ENCODE peak calls at places on chromosomes 1 and 21, in four cellular contexts. U, X, S and E are unnamed samples.

GRCh38 chr1:96918406-96918805 is 196.8 kb downstream of the PTBP2 start:
- DNase-seq in U (no peak), X (peak; percentile 94), S (no peak), E (no peak)

GRCh38 chr1:241641748-241642592 is 1.8 kb upstream of the CHML start:
- DNase-seq in U (peak; percentile 96), X (peak; percentile 66), S (no peak), E (peak; percentile 91)

GRCh38 chr1:63148825-63149645 is 173.3 kb upstream of the FOXD3 start:
- DNase-seq in U (peak; percentile 61), X (peak; percentile 32), S (peak; percentile 32), E (peak; percentile 3)

GRCh38 chr1:9317591-9318331 is 25.1 kb downstream of the SPSB1 start:
- DNase-seq in U (peak; percentile 37), X (peak; percentile 80), S (peak; percentile 51), E (no peak)

GRCh38 chr1:198934901-198935301 is 296.1 kb downstream of the PTPRC start:
- DNase-seq in U (peak; percentile 36), X (peak; percentile 68), S (no peak), E (peak; percentile 37)

GRCh38 chr1:172154571-172154970 is 265.9 kb upstream of the C1orf105 start:
- DNase-seq in U (peak; percentile 90), X (peak; percentile 87), S (no peak), E (no peak)

GRCh38 chr1:152842556-152842955 is at the start of gene LCE6A:
- DNase-seq in U (no peak), X (no peak), S (no peak), E (no peak)

GRCh38 chr1:201583663-201584062 is 44.7 kb downstream of the NAV1 start:
- DNase-seq in U (no peak), X (no peak), S (no peak), E (no peak)

GRCh38 chr1:111219466-111220286 is 7.8 kb upstream of the CHI3L2 start:
- DNase-seq in U (no peak), X (no peak), S (no peak), E (no peak)

GRCh38 chr1:156342556-156342955 is 4.2 kb downstream of the TSACC start:
- DNase-seq in U (no peak), X (no peak), S (no peak), E (no peak)

GRCh38 chr1:7842517-7842916 is 10.3 kb downstream of the UTS2 start:
- DNase-seq in U (no peak), X (no peak), S (no peak), E (no peak)

GRCh38 chr1:202643397-202644218 is 66.6 kb downstream of the SYT2 start:
- DNase-seq in U (no peak), X (no peak), S (no peak), E (no peak)

GRCh38 chr1:39919545-39919944 is 17.8 kb upstream of the MYCL start:
- DNase-seq in U (peak; percentile 93), X (peak; percentile 50), S (peak; percentile 60), E (peak; percentile 54)

GRCh38 chr1:224507771-224508523 is 73.3 kb upstream of the WDR26 start:
- DNase-seq in U (no peak), X (no peak), S (no peak), E (no peak)

GRCh38 chr1:83500531-83500930 is 498.4 kb downstream of the TTLL7 start:
- DNase-seq in U (no peak), X (no peak), S (no peak), E (no peak)

GRCh38 chr1:156270314-156270713 is 12.3 kb downstream of the SMG5 start:
- DNase-seq in U (peak; percentile 29), X (no peak), S (no peak), E (no peak)

GRCh38 chr1:115988953-115989352 is 12.6 kb downstream of the SLC22A15 start:
- DNase-seq in U (no peak), X (no peak), S (no peak), E (no peak)

GRCh38 chr21:32844653-32845443 is 73.3 kb upstream of the PAXBP1 start:
- DNase-seq in U (peak; percentile 61), X (peak; percentile 71), S (no peak), E (peak; percentile 61)

GRCh38 chr1:162003825-162004205 is 19.9 kb downstream of the OLFML2B start:
- DNase-seq in U (peak; percentile 97), X (peak; percentile 94), S (no peak), E (peak; percentile 60)

GRCh38 chr1:204650911-204651570 is 34.5 kb downstream of the LRRN2 start:
- DNase-seq in U (no peak), X (peak; percentile 4), S (no peak), E (no peak)

GRCh38 chr1:238254935-238255334 is 364.2 kb upstream of the ZP4 start:
- DNase-seq in U (no peak), X (no peak), S (no peak), E (no peak)

GRCh38 chr1:236619398-236619797 is 15.1 kb upstream of the HEATR1 start:
- DNase-seq in U (no peak), X (no peak), S (no peak), E (no peak)

GRCh38 chr1:200776949-200777348 is 38.3 kb downstream of the CAMSAP2 start:
- DNase-seq in U (peak; percentile 30), X (no peak), S (no peak), E (no peak)

GRCh38 chr21:39220150-39220549 is 36.9 kb upstream of the PSMG1 start:
- DNase-seq in U (no peak), X (no peak), S (no peak), E (no peak)

GRCh38 chr1:44151332-44151731 is 9.9 kb upstream of the KLF18 start:
- DNase-seq in U (no peak), X (no peak), S (no peak), E (no peak)

GRCh38 chr1:31523012-31523411 is 53.3 kb upstream of the TINAGL1 start:
- DNase-seq in U (peak; percentile 6), X (peak; percentile 20), S (no peak), E (peak; percentile 82)

GRCh38 chr1:204180133-204180532 is 14.0 kb upstream of the REN start:
- DNase-seq in U (no peak), X (no peak), S (no peak), E (no peak)

GRCh38 chr1:180238675-180239074 is 8.6 kb downstream of the LHX4 start:
- DNase-seq in U (no peak), X (no peak), S (no peak), E (no peak)

GRCh38 chr1:218401896-218402770 is 57.0 kb downstream of the TGFB2 start:
- DNase-seq in U (no peak), X (no peak), S (no peak), E (no peak)

GRCh38 chr1:19643113-19643512 is 998 bp upstream of the NBL1 start:
- DNase-seq in U (peak; percentile 82), X (peak; percentile 42), S (no peak), E (peak; percentile 44)

GRCh38 chr1:24505816-24506215 is 3.2 kb downstream of the RCAN3 start:
- DNase-seq in U (no peak), X (no peak), S (no peak), E (no peak)

GRCh38 chr21:31457675-31458074 is 113.6 kb upstream of the TIAM1 start:
- DNase-seq in U (no peak), X (no peak), S (no peak), E (no peak)

GRCh38 chr21:15667010-15667409 is 62.8 kb upstream of the USP25 start:
- DNase-seq in U (peak; percentile 93), X (peak; percentile 65), S (no peak), E (peak; percentile 92)

GRCh38 chr1:205725514-205725913 is 24.5 kb downstream of the NUCKS1 start:
- DNase-seq in U (no peak), X (no peak), S (no peak), E (no peak)

GRCh38 chr1:115527746-115528145 is 114.0 kb upstream of the VANGL1 start:
- DNase-seq in U (no peak), X (no peak), S (no peak), E (no peak)

GRCh38 chr1:26391450-26391849 is 18.9 kb upstream of the ZNF683 start:
- DNase-seq in U (peak; percentile 73), X (peak; percentile 45), S (no peak), E (peak; percentile 46)

GRCh38 chr1:8970870-8971337 is 25.2 kb downstream of the CA6 start:
- DNase-seq in U (no peak), X (no peak), S (no peak), E (no peak)

GRCh38 chr1:42686418-42686817 is 4.2 kb downstream of the YBX1 start:
- DNase-seq in U (no peak), X (no peak), S (no peak), E (no peak)
- H3K4me1 ChIP-seq in U (peaks cover 51% of the 10 kb centered on the region), X (peaks cover 8% of the 10 kb centered on the region), S (peaks cover 32% of the 10 kb centered on the region), E (peaks cover 74% of the 10 kb centered on the region)

DNA sequence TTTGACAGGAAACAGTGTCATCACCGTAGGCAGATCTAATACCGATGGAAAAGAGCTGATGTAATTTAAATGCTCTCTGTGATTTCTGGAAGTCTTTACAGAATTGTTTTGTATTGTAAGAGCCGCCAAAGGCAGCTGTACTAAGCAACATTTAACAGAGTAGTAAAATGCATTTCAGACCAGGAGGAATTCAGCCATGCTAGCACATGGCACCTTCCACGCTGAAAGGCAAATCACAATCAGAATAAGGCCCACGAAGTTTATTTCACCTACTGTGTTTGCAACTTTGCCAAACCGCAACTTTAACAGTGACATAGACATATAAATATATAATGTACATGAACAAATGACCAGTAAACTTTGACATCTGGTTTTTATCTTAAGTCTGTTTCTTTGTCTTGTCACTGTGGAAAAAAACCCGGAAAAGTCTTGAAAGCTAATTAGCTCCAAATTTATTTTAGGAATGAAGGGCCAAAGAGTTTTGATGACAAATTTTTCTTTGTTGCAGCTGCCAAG is 26.1 kb upstream of the DISC1 start:
- DNase-seq in U (no peak), X (peak; percentile 20), S (no peak), E (no peak)
- H3K4me3 ChIP-seq in U (no peak overlapping the region), X (no peak overlapping the region), S (no peak overlapping the region), E (no peak overlapping the region)

GRCh38 chr1:33181906-33182305 is at the start of gene TRIM62:
- DNase-seq in U (peak; percentile 87), X (peak; percentile 79), S (peak; percentile 81), E (peak; percentile 77)

GRCh38 chr1:33182452-33182851 is 609 bp upstream of the TRIM62 start:
- DNase-seq in U (no peak), X (peak; percentile 72), S (no peak), E (no peak)

GRCh38 chr1:33181038-33181861 is 593 bp downstream of the TRIM62 start:
- DNase-seq in U (peak; percentile 28), X (peak; percentile 52), S (peak; percentile 46), E (peak; percentile 43)

GRCh38 chr1:33182896-33183295 is 1.1 kb upstream of the TRIM62 start:
- DNase-seq in U (no peak), X (no peak), S (no peak), E (no peak)

DNA sequence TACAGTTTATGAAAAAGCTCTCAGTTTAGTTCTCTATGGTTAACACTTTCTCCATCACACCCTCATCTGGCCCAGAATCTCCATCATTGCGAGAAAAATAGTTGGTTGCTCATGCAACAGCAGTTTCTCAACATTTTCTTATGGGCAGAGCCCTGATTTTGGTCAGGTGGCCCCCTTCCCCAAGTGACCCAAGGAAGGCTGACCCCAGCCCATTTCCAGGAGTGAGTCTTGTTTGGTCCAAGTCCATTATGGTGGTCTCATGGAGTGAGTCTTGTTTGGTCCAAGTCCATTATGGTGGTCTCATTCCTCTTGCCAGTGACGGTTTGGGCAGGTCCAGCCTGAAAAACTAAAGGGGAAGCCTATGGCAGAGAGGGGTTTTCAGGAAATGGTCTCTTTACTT is 1.5 kb upstream of the TRIM62 start:
- DNase-seq in U (no peak), X (no peak), S (peak; percentile 27), E (no peak)
- H3K4me1 ChIP-seq in U (peaks cover 21% of the 10 kb centered on the region), X (peaks cover 6% of the 10 kb centered on the region), S (no peaks in the 10 kb centered on the region), E (peaks cover 5% of the 10 kb centered on the region)

DNA sequence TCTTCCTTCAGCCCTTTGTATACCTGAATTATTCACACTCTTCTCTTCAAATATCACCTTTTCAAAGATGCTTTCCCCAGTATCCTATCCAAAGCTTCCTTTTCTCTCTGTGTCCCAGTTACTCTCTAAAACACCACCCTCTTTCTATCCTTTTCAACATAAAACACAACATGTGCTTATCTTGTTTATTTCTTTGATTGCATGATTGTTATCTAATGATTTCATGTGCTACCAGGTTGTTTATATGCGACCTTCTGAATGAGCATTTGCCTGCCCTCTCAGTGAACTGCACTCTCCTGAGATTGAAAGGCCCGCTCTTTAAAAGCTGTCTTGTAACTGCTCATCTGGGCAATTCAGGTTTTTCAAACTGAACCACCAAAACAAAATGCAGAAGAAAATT is 97.7 kb upstream of the FGGY start:
- DNase-seq in U (no peak), X (no peak), S (no peak), E (no peak)
- H3K4me3 ChIP-seq in U (no peak overlapping the region), X (no peak overlapping the region), S (no peak overlapping the region), E (no peak overlapping the region)